ENCODE peak calls at places on chromosomes 11 and 22, in ten cellular contexts. T, A, Z, J, Q, U, Y, N, P and S are unnamed samples.

GRCh38 chr11:33735426-33736147 is 636 bp downstream of the CD59 start:
- DNase-seq in P (no peak), T (peak; percentile 54), U (peak; percentile 56), Z (peak; percentile 53), N (no peak), A (peak; percentile 11), Q (peak; percentile 30), Y (peak; percentile 18), J (peak; percentile 40), S (no peak)

GRCh38 chr11:78420796-78421209 is 3.2 kb upstream of the GAB2 start:
- DNase-seq in T (no peak), Y (no peak), Z (peak; percentile 47), U (peak; percentile 73), J (peak; percentile 81), Q (peak; percentile 74), N (no peak), A (peak; percentile 86), P (no peak), S (no peak)

GRCh38 chr11:102430158-102430836 is 22.3 kb downstream of the TMEM123 start:
- DNase-seq in P (no peak), J (no peak), Z (peak; percentile 32), Y (no peak), T (no peak), N (no peak), Q (no peak), U (no peak), A (peak; percentile 54), S (no peak)

GRCh38 chr11:129620705-129621104 is 194.9 kb upstream of the TMEM45B start:
- DNase-seq in Z (no peak), P (no peak), J (no peak), Q (no peak), A (no peak), N (no peak), T (no peak), U (no peak), Y (no peak), S (no peak)

GRCh38 chr11:44308923-44309482 is 936 bp downstream of the ALX4 start:
- DNase-seq in U (no peak), P (no peak), A (no peak), Y (no peak), Q (no peak), Z (peak; percentile 35), J (no peak), T (no peak), N (no peak), S (no peak)

GRCh38 chr22:19723990-19724827 is 870 bp downstream of the GP1BB start:
- DNase-seq in Y (no peak), Z (no peak), J (no peak), Q (no peak), U (peak; percentile 62), P (peak; percentile 56), T (peak; percentile 61), N (no peak), A (no peak), S (no peak)

GRCh38 chr22:32204856-32205722 is at the start of gene RFPL2:
- DNase-seq in Y (peak; percentile 22), Z (no peak), Q (no peak), A (no peak), U (peak; percentile 43), T (no peak), J (peak; percentile 50), P (peak; percentile 81), N (peak; percentile 8), S (no peak)

GRCh38 chr11:122743949-122744876 is 88.7 kb downstream of the UBASH3B start:
- DNase-seq in P (no peak), Y (peak; percentile 66), T (no peak), N (no peak), A (peak; percentile 100), U (peak; percentile 83), Z (peak; percentile 48), Q (no peak), J (peak; percentile 31), S (no peak)

GRCh38 chr11:123382555-123383074 is 47.5 kb upstream of the GRAMD1B start:
- DNase-seq in A (no peak), Z (no peak), J (no peak), N (no peak), Q (no peak), T (no peak), Y (no peak), U (peak; percentile 50), P (no peak), S (no peak)

GRCh38 chr11:118287006-118287405 is 17.5 kb upstream of the CD3E start:
- DNase-seq in J (no peak), T (peak; percentile 36), Y (no peak), Z (no peak), U (no peak), A (no peak), Q (no peak), N (no peak), P (no peak), S (no peak)